ENCODE peak calls at places on chromosomes 12 and 14, in nine cellular contexts. W is left ventricle myocardium inferior, H is OCI-LY7, P is testis, R is tibial artery, O is mammary epithelial cell, F is psoas muscle, B is neural progenitor cell, L is fibroblast of lung. Y is an unnamed sample. For H3K36me3, the result is how much of the 10 kb centered on the place peaks cover.

GRCh38 chr14:91246051-91246852 is 1.7 kb upstream of the GPR68 start:
- DNase-seq in W (no peak), O (no peak), F (no peak), B (no peak), R (no peak), L (no peak), P (no peak), H (no peak), Y (no peak)

GRCh38 chr14:68309631-68310030 is 483.2 kb downstream of the ZFP36L1 start:
- DNase-seq in B (no peak), L (no peak), R (no peak), W (no peak), H (no peak), O (peak), F (no peak), P (no peak), Y (no peak)

GRCh38 chr14:70094106-70094505 is 94.6 kb downstream of the SLC8A3 start:
- DNase-seq in L (no peak), H (no peak), R (no peak), W (no peak), P (no peak), O (no peak), F (no peak), B (no peak), Y (no peak)

GRCh38 chr12:108173160-108173559 is 44.1 kb downstream of the WSCD2 start:
- DNase-seq in F (no peak), R (no peak), B (peak), O (no peak), P (no peak), H (no peak), L (no peak), W (no peak), Y (no peak)

GRCh38 chr14:24037658-24038037 is 14.2 kb upstream of the CARMIL3 start:
- DNase-seq in L (no peak), B (no peak), R (no peak), O (no peak), P (no peak), H (no peak), W (no peak), F (peak), Y (no peak)

GRCh38 chr12:20260864-20261263 is 107.5 kb upstream of the PDE3A start:
- DNase-seq in P (no peak), R (no peak), L (peak), W (no peak), H (no peak), F (no peak), O (no peak), B (no peak), Y (no peak)

GRCh38 chr14:22070119-22070982 is 396.7 kb upstream of the OR4E1 start:
- DNase-seq in B (peak), H (peak), L (peak), P (no peak), O (peak), F (peak), R (no peak), W (peak), Y (no peak)

GRCh38 chr12:95201056-95201670 is 16.1 kb downstream of the FGD6 start:
- DNase-seq in B (no peak), H (no peak), W (no peak), O (peak), P (no peak), F (no peak), R (no peak), L (no peak), Y (peak)

GRCh38 chr14:53946404-53947400 is 9.9 kb downstream of the BMP4 start:
- DNase-seq in R (no peak), H (no peak), F (no peak), W (no peak), L (no peak), O (no peak), B (peak), P (no peak), Y (no peak)

GRCh38 chr14:69637503-69638030 is 26.2 kb downstream of the SUSD6 start:
- DNase-seq in F (peak), R (no peak), P (no peak), O (no peak), W (peak), H (no peak), L (no peak), B (peak), Y (no peak)

GRCh38 chr14:100065942-100066574 is 836 bp downstream of the EVL start:
- DNase-seq in W (no peak), H (peak), O (no peak), P (no peak), R (no peak), F (no peak), L (no peak), B (no peak), Y (no peak)

GRCh38 chr12:116384629-116385485 is 107.4 kb upstream of the MED13L start:
- DNase-seq in P (no peak), H (peak), F (no peak), L (peak), W (no peak), R (no peak), O (peak), B (no peak), Y (peak)

GRCh38 chr12:89551747-89552146 is 25.9 kb upstream of the POC1B start:
- DNase-seq in P (no peak), R (no peak), W (no peak), B (no peak), O (no peak), F (no peak), H (no peak), L (no peak), Y (no peak)

GRCh38 chr12:47798481-47798948 is 21.2 kb downstream of the HDAC7 start:
- DNase-seq in W (no peak), R (no peak), O (no peak), P (no peak), B (no peak), F (no peak), H (no peak), L (no peak), Y (no peak)

GRCh38 chr14:28766505-28767238 is at the start of gene FOXG1:
- DNase-seq in H (no peak), L (no peak), O (no peak), F (peak), B (peak), W (no peak), R (no peak), P (peak), Y (no peak)

GRCh38 chr14:28767239-28767850 is 758 bp downstream of the FOXG1 start:
- DNase-seq in O (no peak), L (no peak), W (no peak), B (no peak), R (no peak), H (no peak), F (no peak), P (no peak), Y (no peak)

GRCh38 chr14:28763914-28764848 is 2.4 kb upstream of the FOXG1 start:
- DNase-seq in R (no peak), L (no peak), P (no peak), O (no peak), H (no peak), W (no peak), F (no peak), B (peak), Y (no peak)

GRCh38 chr14:28765907-28766504 is 581 bp upstream of the FOXG1 start:
- DNase-seq in F (no peak), P (no peak), O (no peak), R (no peak), L (no peak), B (peak), W (no peak), H (no peak), Y (no peak)

GRCh38 chr14:28765169-28765906 is 1.2 kb upstream of the FOXG1 start:
- DNase-seq in H (no peak), O (no peak), L (no peak), R (no peak), P (no peak), W (no peak), F (no peak), B (peak), Y (no peak)
- TF ChIP-seq CTCF in H (no peak), O (no peak), L (no peak), R (no peak), P (no peak), W (no peak), F (no peak), B (no peak), Y (no peak)

DNA sequence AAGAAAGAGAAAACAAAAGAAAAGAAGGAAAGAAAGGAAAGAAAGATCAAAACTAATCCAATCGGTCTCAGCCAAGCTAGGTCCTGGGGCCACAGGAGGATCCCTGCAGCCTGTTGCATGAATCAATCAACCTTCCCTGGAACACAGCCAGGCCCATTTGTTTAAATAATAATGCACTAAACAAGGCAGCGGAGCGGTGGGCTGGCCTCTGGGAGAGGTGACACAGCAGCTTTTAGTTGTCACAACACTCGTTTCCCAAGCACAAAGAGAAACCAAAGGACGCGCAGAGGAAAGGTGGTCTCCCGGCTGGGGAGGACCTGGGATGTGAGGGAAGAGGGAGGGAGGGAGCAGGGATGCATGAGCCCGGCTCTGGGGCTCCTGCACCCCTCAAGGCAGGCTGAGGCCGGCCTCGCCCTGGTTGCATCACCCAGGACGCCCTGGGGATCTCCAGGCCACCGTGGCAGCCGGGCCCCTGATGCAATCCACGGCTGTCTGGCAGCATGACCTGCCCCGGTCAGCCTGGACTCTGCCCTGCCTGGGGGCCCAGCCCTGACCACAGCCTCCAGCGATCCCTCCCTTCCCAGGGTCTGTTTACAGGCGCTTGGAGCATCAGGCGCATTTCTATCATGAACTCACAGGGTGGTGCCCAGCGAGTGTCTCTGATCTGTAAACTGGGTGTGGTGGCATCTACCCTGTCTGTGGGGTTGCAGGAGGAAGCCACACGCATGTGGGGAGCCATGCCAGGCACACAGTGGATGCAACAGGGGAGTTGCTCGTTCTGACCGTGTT is 32.5 kb downstream of the MMP17 start:
- DNase-seq in F (peak), R (no peak), W (peak), H (no peak), O (peak), B (peak), L (peak), P (no peak), Y (peak)
- H3K4me3 ChIP-seq in F (no peak), R (no peak), W (peak), H (no peak), O (no peak), B (no peak), L (no peak), P (no peak), Y (peak)

DNA sequence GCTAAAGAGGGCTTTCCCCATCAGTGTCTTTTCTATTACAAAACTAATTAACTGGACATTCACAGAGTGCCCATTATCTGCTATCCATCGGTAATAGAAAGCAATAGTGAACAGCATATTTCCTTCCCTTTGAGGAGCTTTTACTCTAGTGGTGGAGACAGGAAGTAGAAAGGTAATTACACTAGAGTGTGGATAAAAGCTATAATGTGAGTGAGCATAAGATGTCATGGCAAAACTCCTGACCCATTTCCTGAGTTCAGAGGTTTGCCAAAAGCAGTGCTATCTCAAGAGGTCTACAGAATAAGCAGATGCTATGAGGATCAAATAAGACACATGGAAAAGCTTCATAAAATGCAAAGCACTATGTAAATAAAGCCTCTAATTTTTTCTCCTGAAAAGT is 24.0 kb downstream of the TIMELESS start:
- DNase-seq in O (no peak), R (no peak), W (no peak), L (no peak), P (no peak), B (no peak), H (no peak), F (no peak), Y (no peak)
- H3K36me3 ChIP-seq in O (under half), R (under half), W (under half), L (under half), P (under half), B (under half), H (half or more), F (under half), Y (under half)

GRCh38 chr12:22500100-22500499 is 44.2 kb downstream of the C2CD5 start:
- DNase-seq in L (peak), O (no peak), F (no peak), H (no peak), B (no peak), R (no peak), W (no peak), P (no peak), Y (no peak)

DNA sequence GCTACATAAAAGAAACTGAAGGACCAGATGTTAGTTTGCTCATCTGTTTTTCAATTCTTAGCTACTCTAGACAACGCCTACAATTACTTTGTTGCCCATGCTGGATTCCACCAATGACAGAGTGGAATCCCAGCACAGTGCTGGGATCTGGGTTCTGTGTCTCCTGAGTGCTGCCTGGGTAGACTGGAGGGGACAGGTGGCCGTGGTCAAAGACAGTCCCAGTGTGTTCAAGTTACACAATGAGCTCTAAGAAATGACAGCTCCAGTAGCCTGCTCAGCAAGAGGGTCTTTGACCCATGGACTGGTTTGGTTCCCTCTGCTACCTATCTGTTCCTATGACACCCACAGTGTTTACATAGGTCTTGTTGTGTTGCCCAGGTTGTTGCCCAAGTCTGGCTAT is 38.5 kb downstream of the C2CD5 start:
- DNase-seq in B (no peak), R (no peak), H (no peak), P (no peak), F (no peak), L (no peak), O (no peak), W (no peak), Y (no peak)
- TF ChIP-seq CTCF in B (no peak), R (no peak), H (no peak), P (no peak), F (no peak), L (no peak), O (no peak), W (no peak), Y (no peak)

GRCh38 chr12:53973093-53974042 is at the start of gene HOXC11:
- DNase-seq in R (peak), P (no peak), B (no peak), O (peak), F (no peak), H (no peak), L (no peak), W (no peak), Y (no peak)
- H3K4me3 ChIP-seq in R (peak), P (peak), B (no peak), O (peak), F (peak), H (peak), L (no peak), W (peak), Y (no peak)

GRCh38 chr12:31017535-31017934 is 56.1 kb upstream of the DDX11 start:
- DNase-seq in H (peak), R (peak), F (no peak), P (no peak), W (no peak), B (no peak), O (no peak), L (no peak), Y (no peak)
- H3K36me3 ChIP-seq in H (under half), R (under half), F (under half), P (under half), W (under half), B (under half), O (under half), L (under half), Y (under half)

Y was measured in brain microvascular endothelial cell.